ENCODE peak calls at places on chromosomes 6 and 20, in four cellular contexts. One of them, this sample, is unnamed.

GRCh38 chr6:10721850-10722569 is 860 bp upstream of the TMEM14C start:
- DNase-seq in substantia nigra: no peak
- DNase-seq in lung microvascular endothelial cell: no peak
- DNase-seq in germinal center: no peak
- DNase-seq in this sample: no peak

GRCh38 chr6:95660544-95660943 is 83.2 kb downstream of the MANEA start:
- DNase-seq in substantia nigra: no peak
- DNase-seq in lung microvascular endothelial cell: no peak
- DNase-seq in germinal center: no peak
- DNase-seq in this sample: no peak

GRCh38 chr20:4046926-4047325 is 31.6 kb upstream of the RNF24 start:
- DNase-seq in substantia nigra: no peak
- DNase-seq in lung microvascular endothelial cell: no peak
- DNase-seq in germinal center: no peak
- DNase-seq in this sample: no peak

GRCh38 chr6:116948535-116949304 is 71.7 kb downstream of the RFX6 start:
- DNase-seq in substantia nigra: no peak
- DNase-seq in lung microvascular endothelial cell: no peak
- DNase-seq in germinal center: no peak
- DNase-seq in this sample: no peak

GRCh38 chr6:122553697-122554096 is 56.5 kb upstream of the PKIB start:
- DNase-seq in substantia nigra: no peak
- DNase-seq in lung microvascular endothelial cell: no peak
- DNase-seq in germinal center: no peak
- DNase-seq in this sample: no peak

GRCh38 chr20:5065489-5066383 is 54.0 kb downstream of the PCNA start:
- DNase-seq in substantia nigra: no peak
- DNase-seq in lung microvascular endothelial cell: peak
- DNase-seq in germinal center: no peak
- DNase-seq in this sample: peak

GRCh38 chr6:110357696-110358535 is at the start of gene METTL24:
- DNase-seq in substantia nigra: no peak
- DNase-seq in lung microvascular endothelial cell: no peak
- DNase-seq in germinal center: peak
- DNase-seq in this sample: no peak

GRCh38 chr6:31336872-31337496 is 20.0 kb downstream of the HLA-B start:
- DNase-seq in substantia nigra: no peak
- DNase-seq in lung microvascular endothelial cell: no peak
- DNase-seq in germinal center: no peak
- DNase-seq in this sample: no peak

GRCh38 chr20:53609501-53610445 is 16.1 kb upstream of the ZNF217 start:
- DNase-seq in substantia nigra: no peak
- DNase-seq in lung microvascular endothelial cell: peak
- DNase-seq in germinal center: no peak
- DNase-seq in this sample: no peak

GRCh38 chr6:22877946-22878705 is 308.8 kb downstream of the HDGFL1 start:
- DNase-seq in substantia nigra: no peak
- DNase-seq in lung microvascular endothelial cell: peak
- DNase-seq in germinal center: no peak
- DNase-seq in this sample: peak

This sample was measured in fibroblast of pulmonary artery.